ENCODE peak calls at places on chromosome 2, in four cellular contexts. T, U, Z and V are unnamed samples.

GRCh38 chr2:48320747-48321146 is 209.2 kb upstream of the STON1 start:
- DNase-seq in T (no peak), U (no peak), Z (no peak), V (no peak)

GRCh38 chr2:183709829-183710228 is 585.6 kb downstream of the NUP35 start:
- DNase-seq in T (no peak), U (no peak), Z (no peak), V (no peak)

GRCh38 chr2:233823731-233824121 is 30.6 kb downstream of the HJURP start:
- DNase-seq in T (no peak), U (no peak), Z (no peak), V (no peak)

GRCh38 chr2:65299246-65299645 is 71.6 kb downstream of the ACTR2 start:
- DNase-seq in T (no peak), U (peak; percentile 40), Z (no peak), V (no peak)

GRCh38 chr2:120682654-120683053 is 53.0 kb upstream of the GLI2 start:
- DNase-seq in T (no peak), U (no peak), Z (no peak), V (no peak)

GRCh38 chr2:127398239-127398590 is 10.4 kb upstream of the MAP3K2 start:
- DNase-seq in T (peak; percentile 98), U (peak; percentile 85), Z (peak; percentile 59), V (no peak)

GRCh38 chr2:168685619-168686453 is 116.6 kb upstream of the NOSTRIN start:
- DNase-seq in T (no peak), U (no peak), Z (no peak), V (no peak)

GRCh38 chr2:73105511-73105971 is 7.2 kb downstream of the RAB11FIP5 start:
- DNase-seq in T (no peak), U (no peak), Z (no peak), V (no peak)

GRCh38 chr2:69134546-69134945 is 121.6 kb downstream of the ANTXR1 start:
- DNase-seq in T (no peak), U (no peak), Z (no peak), V (no peak)

GRCh38 chr2:55887906-55888625 is 35.5 kb downstream of the EFEMP1 start:
- DNase-seq in T (no peak), U (no peak), Z (no peak), V (no peak)

GRCh38 chr2:196208915-196209314 is 37.5 kb upstream of the STK17B start:
- DNase-seq in T (no peak), U (no peak), Z (no peak), V (no peak)

GRCh38 chr2:219073413-219074129 is 12.8 kb upstream of the IHH start:
- DNase-seq in T (peak; percentile 70), U (peak; percentile 27), Z (no peak), V (no peak)

GRCh38 chr2:241858206-241859016 is at the start of gene PDCD1:
- DNase-seq in T (no peak), U (peak; percentile 84), Z (peak; percentile 45), V (no peak)

GRCh38 chr2:222208010-222208690 is 90.6 kb downstream of the PAX3 start:
- DNase-seq in T (no peak), U (no peak), Z (no peak), V (no peak)

GRCh38 chr2:203869207-203869606 is 1.6 kb downstream of the CTLA4 start:
- DNase-seq in T (no peak), U (no peak), Z (no peak), V (no peak)

GRCh38 chr2:180571559-180571958 is 408.8 kb upstream of the UBE2E3 start:
- DNase-seq in T (no peak), U (no peak), Z (no peak), V (no peak)

GRCh38 chr2:178208817-178209216 is 14.5 kb downstream of the OSBPL6 start:
- DNase-seq in T (no peak), U (no peak), Z (no peak), V (no peak)

GRCh38 chr2:100941646-100942240 is 60.3 kb upstream of the RPL31 start:
- DNase-seq in T (peak; percentile 22), U (no peak), Z (no peak), V (no peak)

GRCh38 chr2:161417428-161418274 is 1.6 kb downstream of the TBR1 start:
- DNase-seq in T (no peak), U (no peak), Z (no peak), V (no peak)

GRCh38 chr2:241865957-241866858 is 3.3 kb upstream of the RTP5 start:
- DNase-seq in T (no peak), U (no peak), Z (no peak), V (no peak)

GRCh38 chr2:25654801-25655200 is 18.6 kb downstream of the DTNB start:
- DNase-seq in T (no peak), U (no peak), Z (no peak), V (no peak)

GRCh38 chr2:42132066-42132965 is 36.8 kb upstream of the EML4 start:
- DNase-seq in T (no peak), U (no peak), Z (no peak), V (no peak)

GRCh38 chr2:88492002-88492401 is 39.5 kb upstream of the FOXI3 start:
- DNase-seq in T (no peak), U (no peak), Z (no peak), V (no peak)

GRCh38 chr2:88493481-88493880 is 41.0 kb upstream of the FOXI3 start:
- DNase-seq in T (no peak), U (no peak), Z (no peak), V (no peak)

GRCh38 chr2:88483200-88483599 is 30.7 kb upstream of the FOXI3 start:
- DNase-seq in T (no peak), U (no peak), Z (no peak), V (no peak)

GRCh38 chr2:88489181-88489580 is 36.7 kb upstream of the FOXI3 start:
- DNase-seq in T (no peak), U (no peak), Z (no peak), V (no peak)
- TF ChIP-seq CTCF in T (no peak), U (peak; percentile 57), Z (no peak), V (no peak)

DNA sequence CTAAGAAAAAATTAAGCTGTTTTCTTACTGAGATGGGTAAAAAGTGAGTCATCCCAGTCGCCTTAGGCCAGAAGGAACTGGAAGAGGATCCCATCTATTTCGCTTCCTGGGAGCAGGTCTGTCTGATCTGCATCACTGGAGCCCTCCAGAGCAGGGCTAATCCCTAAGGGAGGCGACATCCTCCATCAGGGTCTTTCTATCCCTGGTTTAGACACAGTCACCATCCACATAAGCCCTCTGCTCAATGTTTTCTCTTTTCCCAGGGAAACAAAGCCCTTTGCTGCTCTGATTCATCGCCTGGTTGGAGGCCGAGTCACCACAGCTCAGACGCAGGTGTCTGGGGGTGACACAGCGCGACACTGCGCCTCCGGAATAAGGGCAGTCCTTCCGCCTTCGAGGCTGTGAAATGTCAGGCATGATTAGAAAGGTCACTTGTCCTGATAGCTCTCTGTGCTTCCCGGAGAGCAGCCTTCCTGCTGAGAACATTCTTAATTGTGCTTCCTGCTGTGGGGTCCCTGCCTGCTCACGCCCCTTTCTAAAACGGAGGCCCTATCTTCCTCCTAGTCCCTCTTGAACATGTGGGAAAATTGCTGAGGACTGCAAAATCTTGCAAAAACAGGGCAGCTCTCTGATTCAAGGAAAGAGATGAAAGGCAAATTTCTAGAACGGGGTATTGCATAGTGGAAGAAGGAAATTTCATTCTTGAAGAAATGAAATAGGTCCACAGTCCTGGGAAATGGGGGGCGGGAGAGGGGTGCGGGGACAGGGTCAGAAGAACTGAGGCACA is 56.3 kb downstream of the MARCHF4 start:
- DNase-seq in T (peak; percentile 66), U (no peak), Z (no peak), V (no peak)
- H3K4me3 ChIP-seq in T (no peak overlapping the region), U (no peak overlapping the region), Z (no peak overlapping the region), V (no peak overlapping the region)

GRCh38 chr2:173943738-173944137 is 21.4 kb downstream of the SP3 start:
- DNase-seq in T (no peak), U (no peak), Z (no peak), V (no peak)
- H3K4me1 ChIP-seq in T (peaks cover 9% of the 10 kb centered on the region), U (peaks cover 36% of the 10 kb centered on the region), Z (no peaks in the 10 kb centered on the region), V (peaks cover 11% of the 10 kb centered on the region)

DNA sequence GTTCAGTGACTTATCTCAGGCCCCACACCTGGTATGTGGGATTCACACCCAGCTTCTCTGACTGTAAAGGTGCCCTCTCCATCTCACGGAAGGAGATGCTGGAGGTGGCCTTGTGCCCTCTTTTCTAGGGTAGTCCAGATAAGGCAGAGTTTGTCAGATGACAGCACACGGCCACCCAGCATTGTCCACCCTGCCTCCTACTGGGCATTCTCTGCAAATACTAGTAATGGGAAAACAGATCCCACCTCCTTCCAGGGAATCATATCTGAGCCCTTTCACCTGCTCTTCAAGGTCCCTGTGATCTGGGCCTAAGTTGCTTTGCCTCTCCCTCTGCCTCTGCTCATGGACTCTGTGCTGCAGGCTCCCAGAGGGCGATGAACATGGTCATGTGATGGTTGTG is 214.7 kb downstream of the CLIP4 start:
- DNase-seq in T (no peak), U (no peak), Z (no peak), V (no peak)
- TF ChIP-seq CTCF in T (no peak), U (peak; percentile 50), Z (no peak), V (no peak)

DNA sequence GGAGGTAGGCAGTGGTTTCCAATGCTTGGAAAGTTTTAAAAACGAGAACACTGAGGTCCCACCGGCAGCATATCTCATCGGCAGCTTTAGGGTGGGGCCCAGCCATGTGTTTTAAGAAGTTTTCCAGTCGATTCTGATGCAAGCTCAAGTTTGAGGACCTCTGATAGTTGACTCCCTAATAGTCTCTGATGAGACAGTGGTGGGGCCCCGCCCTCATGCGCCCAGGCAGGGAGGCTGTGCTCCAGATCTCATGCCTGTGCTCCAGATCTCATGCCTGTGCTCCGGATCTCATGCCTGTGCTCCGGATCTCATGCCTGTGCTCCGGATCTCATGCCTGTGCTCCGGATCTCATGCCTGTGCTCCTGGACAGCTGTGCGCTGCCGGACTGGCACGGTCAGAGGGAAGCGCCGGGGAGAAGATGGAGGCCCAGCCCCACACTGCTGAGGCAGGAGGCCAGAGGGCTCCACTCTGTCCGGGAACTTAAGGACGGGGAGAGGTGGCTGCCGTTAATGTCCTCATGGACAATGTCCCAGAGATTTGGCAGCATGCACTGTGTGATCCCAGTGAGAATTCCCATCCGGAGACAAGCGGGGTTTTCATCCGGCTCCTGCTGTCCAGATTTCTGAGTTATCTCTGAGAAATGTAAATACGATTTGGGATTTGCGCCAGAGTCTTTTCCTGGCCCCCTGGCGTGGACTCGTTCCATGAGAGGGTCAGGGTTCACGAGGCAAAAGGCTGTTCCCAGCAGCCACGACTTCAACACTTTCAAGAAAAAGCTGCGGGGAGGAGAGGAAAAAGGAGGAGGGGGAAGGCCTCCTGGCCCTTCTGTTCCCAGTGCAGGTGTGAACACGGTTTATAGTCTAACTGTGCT is 9.4 kb upstream of the COLEC11 start:
- DNase-seq in T (peak; percentile 48), U (peak; percentile 34), Z (peak; percentile 69), V (no peak)
- H3K4me3 ChIP-seq in T (no peak overlapping the region), U (no peak overlapping the region), Z (no peak overlapping the region), V (no peak overlapping the region)

DNA sequence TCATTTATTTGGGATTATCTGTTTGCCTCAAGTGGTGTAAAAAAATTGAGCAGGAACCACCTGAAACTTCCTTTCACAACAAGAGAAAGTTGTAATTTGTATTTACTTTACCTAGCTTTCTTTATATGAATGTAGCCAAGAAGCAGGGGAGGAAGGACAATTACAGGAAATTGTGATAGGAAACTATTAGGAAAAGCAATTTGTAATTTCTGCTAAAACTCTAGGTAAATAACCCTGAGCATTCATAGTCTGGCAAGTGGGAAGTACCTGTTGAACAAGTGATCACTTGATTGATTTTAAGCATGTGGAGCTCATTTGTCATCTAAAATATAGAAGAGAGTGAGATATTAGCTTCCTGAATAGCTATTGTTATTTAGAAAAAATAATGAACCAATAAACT is 5.0 kb downstream of the TFPI start:
- DNase-seq in T (no peak), U (no peak), Z (no peak), V (no peak)
- H3K4me1 ChIP-seq in T (no peaks in the 10 kb centered on the region), U (peaks cover 20% of the 10 kb centered on the region), Z (no peaks in the 10 kb centered on the region), V (peaks cover 56% of the 10 kb centered on the region)